ENCODE peak calls at places on chromosomes 13 and 19, in five cellular contexts. Y, Z, V, P and A are unnamed samples.
A peak's percentile ranks its signal among the peaks of the same experiment; 100 is the strongest.

GRCh38 chr19:20661150-20661819 is at the start of gene ZNF626:
- DNase-seq in Y (peak; percentile 98), Z (peak; percentile 96), V (peak; percentile 95), P (no peak), A (peak; percentile 92)

GRCh38 chr13:26961890-26962615 is 201.5 kb upstream of the GPR12 start:
- DNase-seq in Y (no peak), Z (no peak), V (no peak), P (no peak), A (no peak)

GRCh38 chr19:42281175-42282035 is 12.4 kb downstream of the CIC start:
- DNase-seq in Y (peak; percentile 76), Z (peak; percentile 72), V (peak; percentile 65), P (no peak), A (no peak)

GRCh38 chr13:77150651-77151050 is 123.7 kb upstream of the FBXL3 start:
- DNase-seq in Y (no peak), Z (no peak), V (no peak), P (no peak), A (no peak)

GRCh38 chr13:112859128-112859816 is 109.7 kb upstream of the MCF2L start:
- DNase-seq in Y (no peak), Z (no peak), V (no peak), P (no peak), A (no peak)

GRCh38 chr19:39325778-39326680 is 5.4 kb upstream of the LRFN1 start:
- DNase-seq in Y (no peak), Z (no peak), V (no peak), P (peak; percentile 51), A (no peak)

GRCh38 chr19:30207357-30207756 is 164.8 kb upstream of the ZNF536 start:
- DNase-seq in Y (no peak), Z (no peak), V (no peak), P (no peak), A (no peak)

GRCh38 chr13:51786425-51787010 is 17.4 kb downstream of the DHRS12 start:
- DNase-seq in Y (no peak), Z (no peak), V (no peak), P (no peak), A (no peak)

GRCh38 chr19:17404015-17404414 is 1.4 kb downstream of the BST2 start:
- DNase-seq in Y (no peak), Z (no peak), V (no peak), P (no peak), A (no peak)

GRCh38 chr13:24183741-24184182 is 23.2 kb downstream of the SPATA13 start:
- DNase-seq in Y (no peak), Z (no peak), V (no peak), P (no peak), A (no peak)

GRCh38 chr13:46633416-46633815 is 80.4 kb downstream of the LRCH1 start:
- DNase-seq in Y (no peak), Z (no peak), V (peak; percentile 21), P (no peak), A (no peak)

GRCh38 chr13:98452851-98453250 is 124.1 kb downstream of the STK24 start:
- DNase-seq in Y (no peak), Z (no peak), V (no peak), P (no peak), A (no peak)

GRCh38 chr13:73467103-73467502 is 408.3 kb downstream of the KLF5 start:
- DNase-seq in Y (no peak), Z (no peak), V (peak; percentile 46), P (no peak), A (no peak)

GRCh38 chr13:33146843-33147611 is 130.8 kb downstream of the KL start:
- DNase-seq in Y (no peak), Z (no peak), V (peak; percentile 6), P (no peak), A (no peak)

GRCh38 chr19:43699506-43700367 is 16.1 kb upstream of the IRGC start:
- DNase-seq in Y (peak; percentile 45), Z (peak; percentile 46), V (no peak), P (no peak), A (no peak)

GRCh38 chr13:110345266-110345665 is 38.2 kb downstream of the COL4A2 start:
- DNase-seq in Y (no peak), Z (no peak), V (no peak), P (no peak), A (no peak)

GRCh38 chr13:110344320-110344719 is 37.2 kb downstream of the COL4A2 start:
- DNase-seq in Y (no peak), Z (no peak), V (no peak), P (no peak), A (no peak)

GRCh38 chr13:110346661-110347067 is 39.6 kb downstream of the COL4A2 start:
- DNase-seq in Y (no peak), Z (no peak), V (peak; percentile 97), P (peak; percentile 13), A (no peak)

GRCh38 chr13:110347088-110347487 is 40.0 kb downstream of the COL4A2 start:
- DNase-seq in Y (no peak), Z (no peak), V (no peak), P (no peak), A (no peak)

GRCh38 chr13:110345701-110346100 is 38.6 kb downstream of the COL4A2 start:
- DNase-seq in Y (no peak), Z (no peak), V (no peak), P (no peak), A (no peak)
- H3K4me1 ChIP-seq in Y (peaks cover 52% of the 10 kb centered on the region), Z (peaks cover 49% of the 10 kb centered on the region), V (peaks cover 79% of the 10 kb centered on the region), P (peaks cover 41% of the 10 kb centered on the region), A (peaks cover 10% of the 10 kb centered on the region)

DNA sequence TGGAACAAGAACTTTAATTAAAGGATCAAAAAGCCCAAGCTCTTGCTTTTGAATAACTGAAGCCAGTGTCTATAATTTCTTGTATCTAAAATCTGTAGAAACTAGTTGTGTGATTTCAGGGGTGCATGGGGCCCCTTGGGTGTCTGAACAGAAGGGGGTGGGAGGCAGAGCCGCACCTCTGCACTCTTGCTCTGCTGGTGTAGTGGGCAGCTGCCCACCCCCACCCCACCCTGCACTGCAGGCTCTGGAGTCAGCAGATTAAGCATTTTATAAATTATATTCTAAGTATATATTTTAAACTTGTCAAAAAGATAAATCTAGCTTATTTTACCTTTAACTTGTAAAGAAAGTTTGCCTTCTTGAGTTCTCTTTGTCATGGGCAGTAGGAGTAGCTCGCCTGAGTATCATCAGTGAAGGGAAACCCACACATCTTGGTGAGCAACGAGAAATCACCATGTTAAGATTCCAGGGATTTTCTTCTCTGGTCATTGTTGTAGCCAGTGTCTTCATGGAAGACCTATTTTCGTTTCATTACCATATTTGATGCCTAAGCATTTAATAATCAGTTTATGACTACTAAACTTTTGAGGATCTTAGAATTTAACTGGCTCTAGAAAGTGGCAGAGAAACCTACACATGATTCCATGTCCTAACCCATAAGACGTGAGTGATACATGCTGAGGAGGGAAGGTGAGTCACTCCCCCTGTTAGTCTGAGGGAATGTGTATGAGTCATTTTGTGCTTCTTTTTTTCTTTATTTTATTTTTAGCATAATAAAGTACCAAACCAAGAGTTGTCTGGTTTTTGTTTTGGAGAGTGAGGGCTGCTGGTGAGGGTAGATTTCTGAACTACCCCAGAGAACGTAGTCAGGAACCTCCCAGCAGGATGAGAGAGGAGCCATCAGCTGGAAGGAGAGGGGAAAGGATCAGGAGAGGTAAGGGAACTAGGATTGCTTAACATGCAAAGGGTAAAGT is 7.7 kb downstream of the UBE2L5 start:
- DNase-seq in Y (no peak), Z (peak; percentile 81), V (peak; percentile 91), P (peak; percentile 60), A (no peak)
- H3K4me3 ChIP-seq in Y (no peak overlapping the region), Z (no peak overlapping the region), V (peak overlapping the region; percentile 18), P (no peak overlapping the region), A (no peak overlapping the region)

GRCh38 chr19:54257116-54257480 is at the start of gene LILRB5:
- DNase-seq in Y (no peak), Z (no peak), V (no peak), P (no peak), A (no peak)
- H3K27me3 ChIP-seq in Y (peaks cover 13% of the 10 kb centered on the region), Z (no peaks in the 10 kb centered on the region), V (peaks cover 2% of the 10 kb centered on the region), P (peaks cover 7% of the 10 kb centered on the region), A (no peaks in the 10 kb centered on the region)

GRCh38 chr19:45766919-45767346 is 2.1 kb downstream of the SIX5 start:
- DNase-seq in Y (peak; percentile 64), Z (no peak), V (no peak), P (no peak), A (no peak)
- H3K4me1 ChIP-seq in Y (peaks cover 38% of the 10 kb centered on the region), Z (peaks cover 14% of the 10 kb centered on the region), V (peaks cover 33% of the 10 kb centered on the region), P (peaks cover 48% of the 10 kb centered on the region), A (peaks cover 22% of the 10 kb centered on the region)

GRCh38 chr19:48636859-48637448 is at the start of gene DBP:
- DNase-seq in Y (peak; percentile 50), Z (no peak), V (no peak), P (no peak), A (peak; percentile 51)

GRCh38 chr19:48637948-48638830 is 1.0 kb upstream of the DBP start:
- DNase-seq in Y (peak; percentile 88), Z (peak; percentile 89), V (peak; percentile 76), P (peak; percentile 98), A (peak; percentile 80)

GRCh38 chr19:48637449-48637947 is 319 bp upstream of the DBP start:
- DNase-seq in Y (peak; percentile 100), Z (peak; percentile 98), V (peak; percentile 97), P (peak; percentile 99), A (peak; percentile 100)

GRCh38 chr19:48639483-48640375 is 2.5 kb upstream of the DBP start:
- DNase-seq in Y (peak; percentile 34), Z (no peak), V (no peak), P (no peak), A (no peak)

GRCh38 chr19:48638831-48639381 is 1.7 kb upstream of the DBP start:
- DNase-seq in Y (no peak), Z (no peak), V (no peak), P (no peak), A (no peak)
- H3K4me3 ChIP-seq in Y (peak overlapping the region; percentile 80), Z (no peak overlapping the region), V (no peak overlapping the region), P (peak overlapping the region; percentile 57), A (peak overlapping the region; percentile 72)